ENCODE peak calls at places on chromosomes 4 and X, in five cellular contexts. G is psoas muscle, K is HCT116, W is left ventricle myocardium inferior, A is body of pancreas. Z is an unnamed sample.

GRCh38 chrX:109533631-109534030 is 3.0 kb upstream of the NXT2 start:
- DNase-seq in A (peak; percentile 12), K (no peak), G (no peak), W (no peak), Z (no peak)

GRCh38 chr4:127709456-127709855 is 20.7 kb upstream of the SLC25A31 start:
- DNase-seq in G (no peak), A (no peak), W (no peak), K (no peak), Z (no peak)

GRCh38 chr4:55386073-55386472 is 9.7 kb upstream of the TMEM165 start:
- DNase-seq in G (no peak), K (peak; percentile 34), A (no peak), W (no peak), Z (no peak)

GRCh38 chrX:45472968-45473367 is 272.3 kb upstream of the DIPK2B start:
- DNase-seq in W (no peak), K (no peak), A (no peak), G (no peak), Z (no peak)

GRCh38 chr4:39706334-39706733 is 8.4 kb downstream of the UBE2K start:
- DNase-seq in K (peak; percentile 51), G (peak; percentile 45), W (peak; percentile 30), A (peak; percentile 66), Z (no peak)

GRCh38 chr4:83083925-83084475 is 30.5 kb downstream of the PLAC8 start:
- DNase-seq in G (no peak), W (no peak), A (no peak), K (no peak), Z (no peak)

GRCh38 chrX:40090050-40090804 is 7.5 kb downstream of the BCOR start:
- DNase-seq in G (peak; percentile 43), A (no peak), W (peak; percentile 35), K (no peak), Z (no peak)

GRCh38 chrX:24928114-24928513 is 87.7 kb downstream of the ARX start:
- DNase-seq in G (no peak), K (no peak), A (no peak), W (no peak), Z (no peak)

GRCh38 chrX:72128881-72129280 is 2.8 kb downstream of the RTL5 start:
- DNase-seq in W (no peak), G (no peak), A (no peak), K (no peak), Z (no peak)

GRCh38 chr4:1759818-1760223 is 33.3 kb upstream of the FGFR3 start:
- DNase-seq in G (no peak), W (no peak), K (no peak), A (no peak), Z (no peak)
- H3K4me1 ChIP-seq in G (peaks cover 3% of the 10 kb centered on the region), W (peaks cover 27% of the 10 kb centered on the region), K (peaks cover 16% of the 10 kb centered on the region), A (peaks cover 25% of the 10 kb centered on the region), Z (peaks cover 13% of the 10 kb centered on the region)

GRCh38 chr4:7632971-7633370 is 198.2 kb upstream of the PSAPL1 start:
- DNase-seq in W (no peak), G (no peak), K (no peak), A (no peak), Z (no peak)

GRCh38 chr4:7632341-7632740 is 197.6 kb upstream of the PSAPL1 start:
- DNase-seq in G (no peak), A (no peak), K (no peak), W (no peak), Z (no peak)

GRCh38 chr4:7629855-7630254 is 195.1 kb upstream of the PSAPL1 start:
- DNase-seq in K (no peak), A (no peak), W (no peak), G (no peak), Z (no peak)

GRCh38 chr4:7631288-7631633 is 196.5 kb upstream of the PSAPL1 start:
- DNase-seq in W (no peak), A (no peak), G (no peak), K (no peak), Z (no peak)

GRCh38 chr4:7630559-7631287 is 196.0 kb upstream of the PSAPL1 start:
- DNase-seq in G (peak; percentile 69), K (peak; percentile 33), W (peak; percentile 85), A (peak; percentile 23), Z (no peak)
- H3K4me1 ChIP-seq in G (no peaks in the 10 kb centered on the region), K (peaks cover 20% of the 10 kb centered on the region), W (peaks cover 34% of the 10 kb centered on the region), A (peaks cover 11% of the 10 kb centered on the region), Z (no peaks in the 10 kb centered on the region)

GRCh38 chr4:8218371-8219050 is 19.4 kb downstream of the SH3TC1 start:
- DNase-seq in W (no peak), A (no peak), K (no peak), G (no peak), Z (no peak)

GRCh38 chr4:8217871-8218270 is 18.8 kb downstream of the SH3TC1 start:
- DNase-seq in W (no peak), G (no peak), A (no peak), K (no peak), Z (no peak)

GRCh38 chr4:8215641-8216442 is 16.8 kb downstream of the SH3TC1 start:
- DNase-seq in W (no peak), K (no peak), A (no peak), G (no peak), Z (no peak)

GRCh38 chr4:8216443-8217245 is 17.6 kb downstream of the SH3TC1 start:
- DNase-seq in G (no peak), K (no peak), A (no peak), W (no peak), Z (no peak)

DNA sequence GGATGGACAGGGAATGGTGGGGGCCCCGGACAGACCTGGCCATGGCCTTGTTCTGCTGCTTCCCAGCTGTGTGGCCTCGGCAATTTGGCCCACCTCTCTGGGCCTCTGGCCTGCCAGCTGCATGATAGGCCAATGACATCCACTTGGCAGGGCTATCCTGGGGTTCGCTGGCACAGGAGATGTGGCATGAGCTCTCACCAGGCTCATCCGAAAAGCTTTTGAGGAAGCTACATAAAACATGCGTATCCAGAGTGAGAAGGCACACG is 18.1 kb downstream of the SH3TC1 start:
- DNase-seq in K (no peak), A (no peak), W (no peak), G (no peak), Z (no peak)
- H3K4me1 ChIP-seq in K (no peaks in the 10 kb centered on the region), A (peaks cover 7% of the 10 kb centered on the region), W (peaks cover 20% of the 10 kb centered on the region), G (no peaks in the 10 kb centered on the region), Z (no peaks in the 10 kb centered on the region)

DNA sequence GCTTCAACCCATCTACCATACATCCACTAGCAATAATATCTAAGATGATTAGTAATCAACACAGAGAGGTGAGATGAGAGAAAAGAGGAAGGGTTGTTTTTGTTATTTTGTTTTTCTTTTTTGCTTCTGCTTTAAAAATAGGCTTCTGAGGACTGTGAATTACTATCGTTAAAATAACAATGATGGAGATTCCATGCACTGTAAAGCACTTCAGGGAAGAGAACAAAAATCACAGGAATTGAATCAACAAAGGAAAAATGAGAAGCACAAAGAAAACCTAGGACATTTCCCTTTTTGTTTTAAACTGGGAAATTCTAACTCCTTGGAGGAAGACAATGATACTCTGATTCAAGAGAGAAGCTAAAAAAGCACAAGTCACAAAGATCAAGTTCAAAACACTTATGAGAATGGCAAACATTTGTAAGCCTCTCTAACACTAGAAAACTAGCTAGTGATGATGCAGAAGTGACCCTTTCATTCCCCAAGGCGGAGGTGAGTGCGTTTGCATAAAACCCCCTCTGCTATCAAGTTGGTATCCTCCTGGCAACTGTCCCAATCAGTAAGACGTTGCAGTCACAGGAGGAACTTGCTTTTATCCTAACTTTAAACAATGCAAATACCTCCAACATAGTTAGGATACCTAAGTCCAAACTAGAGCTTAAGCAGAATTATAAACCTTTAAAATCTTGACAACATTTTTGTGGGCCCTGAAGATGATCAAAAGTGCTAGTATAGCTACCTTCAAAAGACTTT is 308.5 kb downstream of the CAMK2D start:
- DNase-seq in K (no peak), G (no peak), W (no peak), A (no peak), Z (no peak)
- H3K4me1 ChIP-seq in K (peaks cover 20% of the 10 kb centered on the region), G (peaks cover 5% of the 10 kb centered on the region), W (peaks cover 66% of the 10 kb centered on the region), A (no peaks in the 10 kb centered on the region), Z (peaks cover 11% of the 10 kb centered on the region)

GRCh38 chrX:119041175-119041574 is 31.6 kb upstream of the CT47C1 start:
- DNase-seq in A (peak; percentile 31), W (peak; percentile 31), K (peak; percentile 32), G (peak; percentile 49), Z (no peak)
- H3K4me1 ChIP-seq in A (no peaks in the 10 kb centered on the region), W (peaks cover 19% of the 10 kb centered on the region), K (peaks cover 17% of the 10 kb centered on the region), G (peaks cover 4% of the 10 kb centered on the region), Z (no peaks in the 10 kb centered on the region)

DNA sequence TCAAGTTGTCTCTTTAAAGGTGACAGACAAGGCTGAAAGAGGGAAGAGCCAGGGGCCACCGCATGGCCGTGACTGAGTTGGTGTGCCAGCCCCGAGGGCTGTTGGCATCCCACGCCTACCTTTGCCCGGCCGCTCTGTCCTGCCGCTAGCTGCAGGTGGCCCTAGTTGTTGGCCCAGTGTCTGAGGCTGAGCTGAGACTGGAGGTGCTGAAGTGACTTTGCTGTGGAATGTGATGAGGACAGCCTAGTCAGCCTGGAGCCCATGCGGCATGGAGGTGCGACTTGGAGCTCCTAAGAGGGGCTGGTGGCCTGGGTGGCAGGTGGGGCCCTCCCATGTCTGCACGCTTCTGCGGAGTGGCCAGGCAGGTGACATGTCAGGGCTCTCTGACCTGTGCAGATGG is 6.6 kb downstream of the TADA2B start:
- DNase-seq in G (no peak), A (no peak), W (no peak), K (no peak), Z (no peak)
- H3K4me1 ChIP-seq in G (peaks cover 65% of the 10 kb centered on the region), A (peaks cover 70% of the 10 kb centered on the region), W (peaks cover 90% of the 10 kb centered on the region), K (peaks cover 3% of the 10 kb centered on the region), Z (peaks cover under 1% of the 10 kb centered on the region)

GRCh38 chr4:73607375-73608026 is 12.7 kb downstream of the RASSF6 start:
- DNase-seq in W (no peak), G (no peak), K (no peak), A (no peak), Z (no peak)
- H3K4me1 ChIP-seq in W (no peaks in the 10 kb centered on the region), G (no peaks in the 10 kb centered on the region), K (peaks cover 13% of the 10 kb centered on the region), A (peaks cover 72% of the 10 kb centered on the region), Z (peaks cover 40% of the 10 kb centered on the region)

DNA sequence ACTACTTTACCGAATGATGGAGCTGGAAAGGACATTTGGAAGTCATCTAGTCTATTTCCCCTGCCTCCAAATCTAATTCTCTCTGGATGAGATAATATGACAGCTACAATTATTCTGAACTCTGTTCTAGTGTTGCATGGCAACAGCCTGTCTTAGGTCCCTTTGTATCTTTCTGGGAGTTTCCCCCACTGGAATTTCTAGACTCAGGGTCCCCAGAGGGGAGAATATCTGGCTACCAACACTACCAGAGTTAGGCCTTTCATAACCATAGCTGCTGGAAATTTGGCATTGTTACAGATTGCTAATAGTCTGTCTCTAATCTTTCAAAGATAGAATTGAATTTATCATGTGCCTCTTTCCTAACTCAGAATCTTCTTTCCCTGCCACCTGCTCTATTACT is 4.5 kb downstream of the MSN start:
- DNase-seq in G (no peak), W (no peak), A (no peak), K (no peak), Z (no peak)
- H3K4me1 ChIP-seq in G (peaks cover 36% of the 10 kb centered on the region), W (peaks cover 85% of the 10 kb centered on the region), A (peaks cover 8% of the 10 kb centered on the region), K (peaks cover 43% of the 10 kb centered on the region), Z (no peaks in the 10 kb centered on the region)

DNA sequence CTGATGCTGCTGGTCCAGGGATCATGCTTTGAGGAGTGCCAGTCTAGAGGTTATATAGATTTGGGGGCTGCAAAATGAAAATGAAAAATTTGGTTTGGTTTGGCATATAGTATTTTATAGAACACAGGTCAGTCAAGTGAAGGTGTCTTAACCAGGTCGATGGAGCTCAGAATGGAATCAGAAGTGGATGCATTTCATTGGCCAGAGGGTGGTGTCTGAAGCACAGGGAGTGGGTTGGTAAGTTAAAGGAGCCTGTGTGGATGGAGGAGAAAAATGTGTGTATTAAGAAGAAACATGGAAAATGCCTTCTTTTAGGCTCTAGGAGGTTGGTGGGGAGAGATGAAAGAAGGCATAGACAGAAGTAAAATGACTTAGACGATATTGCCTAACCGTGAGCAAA is 8.6 kb downstream of the GALNT7 start:
- DNase-seq in K (no peak), A (no peak), G (no peak), W (no peak), Z (no peak)
- H3K4me1 ChIP-seq in K (peaks cover 60% of the 10 kb centered on the region), A (peaks cover 25% of the 10 kb centered on the region), G (no peaks in the 10 kb centered on the region), W (peaks cover 8% of the 10 kb centered on the region), Z (peaks cover 13% of the 10 kb centered on the region)

GRCh38 chr4:37675587-37676290 is 10.4 kb downstream of the RELL1 start:
- DNase-seq in W (no peak), G (no peak), K (no peak), A (peak; percentile 26), Z (peak; percentile 40)
- H3K4me1 ChIP-seq in W (peaks cover 89% of the 10 kb centered on the region), G (peaks cover 64% of the 10 kb centered on the region), K (peaks cover 23% of the 10 kb centered on the region), A (peaks cover 23% of the 10 kb centered on the region), Z (peaks cover 93% of the 10 kb centered on the region)